ENCODE peak calls at places on chromosome 6, in four cellular contexts. W is stimulated activated CD4-positive, alpha-beta T cell treated with anti-CD3 and anti-CD28 coated beads, Interleukin-4, amount 100 ng/mL, for 48 hours; Q is memory B cell; I is hypothalamus. P is an unnamed sample.
A peak's percentile ranks its signal among the peaks of the same experiment; 100 is the strongest.

GRCh38 chr6:130980310-130981032 is 82.6 kb downstream of the EPB41L2 start:
- DNase-seq in W (no peak), Q (no peak), I (no peak), P (no peak)

GRCh38 chr6:167898673-167899311 is 72.1 kb downstream of the AFDN start:
- DNase-seq in W (no peak), Q (no peak), I (no peak), P (no peak)

GRCh38 chr6:26087284-26088115 is at the start of gene HFE:
- DNase-seq in W (no peak), Q (peak; percentile 49), I (peak; percentile 35), P (peak; percentile 10)

GRCh38 chr6:551405-551804 is 105.5 kb downstream of the HUS1B start:
- DNase-seq in W (peak; percentile 36), Q (no peak), I (no peak), P (peak; percentile 6)

GRCh38 chr6:167210375-167211295 is 52.9 kb upstream of the GPR31 start:
- DNase-seq in W (no peak), Q (no peak), I (no peak), P (no peak)

GRCh38 chr6:148757944-148758343 is 11.1 kb downstream of the UST start:
- DNase-seq in W (no peak), Q (no peak), I (no peak), P (no peak)

GRCh38 chr6:16766043-16766521 is 4.8 kb upstream of the ATXN1 start:
- DNase-seq in W (no peak), Q (no peak), I (no peak), P (no peak)

GRCh38 chr6:109009761-109010612 is 84.7 kb downstream of the SESN1 start:
- DNase-seq in W (no peak), Q (no peak), I (no peak), P (no peak)

GRCh38 chr6:131924881-131925474 is 26.2 kb downstream of the CCN2 start:
- DNase-seq in W (no peak), Q (no peak), I (no peak), P (no peak)

GRCh38 chr6:148854086-148854485 is 107.3 kb downstream of the UST start:
- DNase-seq in W (no peak), Q (no peak), I (no peak), P (no peak)

GRCh38 chr6:131226465-131226864 is 91.2 kb downstream of the AKAP7 start:
- DNase-seq in W (no peak), Q (no peak), I (no peak), P (no peak)

GRCh38 chr6:15048367-15048766 is 197.5 kb upstream of the JARID2 start:
- DNase-seq in W (no peak), Q (no peak), I (no peak), P (no peak)

GRCh38 chr6:121794630-121795029 is 359.2 kb downstream of the GJA1 start:
- DNase-seq in W (no peak), Q (no peak), I (no peak), P (no peak)

GRCh38 chr6:113104546-113105325 is 752.4 kb upstream of the MARCKS start:
- DNase-seq in W (no peak), Q (no peak), I (no peak), P (no peak)

GRCh38 chr6:139153876-139154275 is 19.0 kb downstream of the HECA start:
- DNase-seq in W (no peak), Q (no peak), I (no peak), P (no peak)

GRCh38 chr6:13545885-13546284 is 28.5 kb upstream of the SIRT5 start:
- DNase-seq in W (no peak), Q (no peak), I (no peak), P (no peak)

GRCh38 chr6:152189736-152190135 is 382.3 kb downstream of the ESR1 start:
- DNase-seq in W (no peak), Q (no peak), I (no peak), P (no peak)

GRCh38 chr6:141208101-141208500 is 924.6 kb upstream of the GJE1 start:
- DNase-seq in W (no peak), Q (no peak), I (no peak), P (no peak)